ENCODE peak calls at places on chromosome 12, in seven cellular contexts. One of them, this sample, is unnamed.

GRCh38 chr12:56431288-56431687 is 17.9 kb downstream of the TIMELESS start:
- DNase-seq in RWPE1: no peak
- DNase-seq in epithelial cell of esophagus: no peak
- DNase-seq in IMR-90: no peak
- DNase-seq in lower leg skin: no peak
- DNase-seq in GM10248: no peak
- DNase-seq in AG09319: no peak
- DNase-seq in this sample: no peak

GRCh38 chr12:5034605-5035004 is 9.1 kb upstream of the KCNA5 start:
- DNase-seq in GM10248: no peak
- DNase-seq in AG09319: no peak
- DNase-seq in IMR-90: no peak
- DNase-seq in RWPE1: no peak
- DNase-seq in lower leg skin: no peak
- DNase-seq in epithelial cell of esophagus: no peak
- DNase-seq in this sample: no peak

GRCh38 chr12:76450690-76451089 is 102.5 kb upstream of the BBS10 start:
- DNase-seq in IMR-90: peak
- DNase-seq in GM10248: no peak
- DNase-seq in lower leg skin: no peak
- DNase-seq in AG09319: no peak
- DNase-seq in RWPE1: peak
- DNase-seq in epithelial cell of esophagus: peak
- DNase-seq in this sample: no peak

GRCh38 chr12:121282072-121282742 is 14.3 kb downstream of the CAMKK2 start:
- DNase-seq in RWPE1: no peak
- DNase-seq in AG09319: no peak
- DNase-seq in IMR-90: no peak
- DNase-seq in lower leg skin: no peak
- DNase-seq in epithelial cell of esophagus: no peak
- DNase-seq in GM10248: no peak
- DNase-seq in this sample: no peak

GRCh38 chr12:118125743-118126118 is 10.2 kb upstream of the PEBP1 start:
- DNase-seq in GM10248: no peak
- DNase-seq in lower leg skin: no peak
- DNase-seq in AG09319: no peak
- DNase-seq in IMR-90: no peak
- DNase-seq in epithelial cell of esophagus: no peak
- DNase-seq in RWPE1: no peak
- DNase-seq in this sample: no peak

GRCh38 chr12:29754235-29755189 is 29.2 kb downstream of the TMTC1 start:
- DNase-seq in epithelial cell of esophagus: no peak
- DNase-seq in IMR-90: no peak
- DNase-seq in lower leg skin: no peak
- DNase-seq in RWPE1: no peak
- DNase-seq in GM10248: no peak
- DNase-seq in AG09319: no peak
- DNase-seq in this sample: no peak

GRCh38 chr12:6253278-6253677 is 53.1 kb downstream of the CD9 start:
- DNase-seq in RWPE1: no peak
- DNase-seq in GM10248: no peak
- DNase-seq in IMR-90: no peak
- DNase-seq in AG09319: no peak
- DNase-seq in epithelial cell of esophagus: no peak
- DNase-seq in lower leg skin: no peak
- DNase-seq in this sample: no peak

GRCh38 chr12:50647479-50647878 is 116.4 kb upstream of the ATF1 start:
- DNase-seq in lower leg skin: no peak
- DNase-seq in GM10248: no peak
- DNase-seq in RWPE1: peak
- DNase-seq in AG09319: no peak
- DNase-seq in epithelial cell of esophagus: peak
- DNase-seq in IMR-90: peak
- DNase-seq in this sample: no peak

GRCh38 chr12:93325855-93326254 is 51.9 kb upstream of the NUDT4 start:
- DNase-seq in IMR-90: peak
- DNase-seq in epithelial cell of esophagus: peak
- DNase-seq in GM10248: no peak
- DNase-seq in RWPE1: peak
- DNase-seq in lower leg skin: no peak
- DNase-seq in AG09319: no peak
- DNase-seq in this sample: no peak

GRCh38 chr12:130446846-130447654 is 109.4 kb downstream of the PIWIL1 start:
- DNase-seq in epithelial cell of esophagus: no peak
- DNase-seq in AG09319: no peak
- DNase-seq in IMR-90: no peak
- DNase-seq in lower leg skin: no peak
- DNase-seq in GM10248: no peak
- DNase-seq in RWPE1: no peak
- DNase-seq in this sample: no peak

GRCh38 chr12:63103489-63104131 is 47.4 kb downstream of the AVPR1A start:
- DNase-seq in AG09319: no peak
- DNase-seq in IMR-90: peak
- DNase-seq in lower leg skin: no peak
- DNase-seq in RWPE1: peak
- DNase-seq in epithelial cell of esophagus: peak
- DNase-seq in GM10248: peak
- DNase-seq in this sample: no peak

GRCh38 chr12:88600272-88600671 is 20.0 kb upstream of the KITLG start:
- DNase-seq in IMR-90: peak
- DNase-seq in AG09319: peak
- DNase-seq in lower leg skin: no peak
- DNase-seq in RWPE1: peak
- DNase-seq in GM10248: no peak
- DNase-seq in epithelial cell of esophagus: peak
- DNase-seq in this sample: no peak

GRCh38 chr12:102298022-102298421 is 100.4 kb upstream of the PMCH start:
- DNase-seq in AG09319: peak
- DNase-seq in RWPE1: peak
- DNase-seq in epithelial cell of esophagus: peak
- DNase-seq in GM10248: no peak
- DNase-seq in IMR-90: peak
- DNase-seq in lower leg skin: no peak
- DNase-seq in this sample: no peak

GRCh38 chr12:94266390-94266789 is 118.0 kb downstream of the PLXNC1 start:
- DNase-seq in epithelial cell of esophagus: no peak
- DNase-seq in lower leg skin: no peak
- DNase-seq in RWPE1: no peak
- DNase-seq in IMR-90: no peak
- DNase-seq in AG09319: no peak
- DNase-seq in GM10248: no peak
- DNase-seq in this sample: no peak

GRCh38 chr12:12890815-12891645 is at the start of gene GPRC5A:
- DNase-seq in epithelial cell of esophagus: peak
- DNase-seq in GM10248: peak
- DNase-seq in AG09319: peak
- DNase-seq in IMR-90: peak
- DNase-seq in RWPE1: peak
- DNase-seq in lower leg skin: peak
- DNase-seq in this sample: peak
- TF ChIP-seq CTCF in epithelial cell of esophagus: peak
- TF ChIP-seq CTCF in GM10248: peak
- TF ChIP-seq CTCF in AG09319: peak
- TF ChIP-seq CTCF in IMR-90: peak
- TF ChIP-seq CTCF in RWPE1: peak
- TF ChIP-seq CTCF in lower leg skin: no peak
- TF ChIP-seq CTCF in this sample: no peak

GRCh38 chr12:16189849-16190248 is 87.6 kb downstream of the SLC15A5 start:
- DNase-seq in epithelial cell of esophagus: peak
- DNase-seq in GM10248: no peak
- DNase-seq in AG09319: peak
- DNase-seq in lower leg skin: no peak
- DNase-seq in RWPE1: no peak
- DNase-seq in IMR-90: peak
- DNase-seq in this sample: no peak
- TF ChIP-seq CTCF in epithelial cell of esophagus: peak
- TF ChIP-seq CTCF in GM10248: no peak
- TF ChIP-seq CTCF in AG09319: peak
- TF ChIP-seq CTCF in lower leg skin: no peak
- TF ChIP-seq CTCF in RWPE1: peak
- TF ChIP-seq CTCF in IMR-90: peak
- TF ChIP-seq CTCF in this sample: no peak

DNA sequence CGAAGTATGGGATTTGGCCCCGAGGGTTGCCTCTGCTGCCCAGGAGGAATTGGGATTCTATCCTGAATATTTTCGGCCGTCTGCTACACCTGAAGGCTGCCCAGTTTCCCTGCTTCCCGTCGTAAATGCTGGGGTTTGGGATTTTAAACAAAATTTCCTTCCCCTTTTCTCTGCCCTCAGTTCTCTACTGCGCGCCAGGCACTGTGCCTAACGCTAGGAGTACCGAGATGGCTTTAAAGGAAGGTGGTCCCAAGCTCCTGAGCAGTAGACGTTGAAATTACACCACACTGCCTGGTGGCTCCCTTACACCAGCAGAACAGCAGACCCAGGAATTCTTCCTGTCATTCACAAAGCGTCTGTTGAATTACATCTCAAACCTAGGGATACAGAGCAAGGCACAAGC is 566 bp upstream of the PRDM4 start:
- DNase-seq in GM10248: no peak
- DNase-seq in RWPE1: no peak
- DNase-seq in IMR-90: no peak
- DNase-seq in epithelial cell of esophagus: no peak
- DNase-seq in AG09319: no peak
- DNase-seq in lower leg skin: no peak
- DNase-seq in this sample: no peak
- TF ChIP-seq CTCF in GM10248: no peak
- TF ChIP-seq CTCF in RWPE1: no peak
- TF ChIP-seq CTCF in IMR-90: no peak
- TF ChIP-seq CTCF in epithelial cell of esophagus: no peak
- TF ChIP-seq CTCF in AG09319: no peak
- TF ChIP-seq CTCF in lower leg skin: no peak
- TF ChIP-seq CTCF in this sample: no peak

DNA sequence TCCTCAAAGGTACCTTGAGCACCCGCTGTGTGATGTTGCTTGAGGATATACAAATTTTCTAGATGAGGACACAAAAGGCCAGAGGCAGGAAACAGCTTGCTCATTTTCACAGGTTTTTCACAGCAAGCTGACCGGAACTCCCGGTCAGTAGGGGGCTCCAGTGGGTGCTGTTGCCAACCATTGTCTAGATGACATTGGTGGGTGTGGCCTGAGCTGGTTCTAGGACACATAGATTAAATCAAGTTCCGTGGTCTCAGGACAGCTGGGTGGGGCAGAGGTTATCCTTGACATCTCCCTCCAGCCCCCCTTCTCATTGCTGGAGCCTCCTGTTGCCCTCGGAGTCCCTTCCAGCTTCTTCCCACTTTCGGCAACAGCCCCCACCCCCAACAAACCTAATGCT is 153.6 kb upstream of the FKBP4 start:
- DNase-seq in IMR-90: peak
- DNase-seq in AG09319: no peak
- DNase-seq in GM10248: no peak
- DNase-seq in epithelial cell of esophagus: no peak
- DNase-seq in lower leg skin: no peak
- DNase-seq in RWPE1: no peak
- DNase-seq in this sample: peak
- TF ChIP-seq CTCF in IMR-90: peak
- TF ChIP-seq CTCF in AG09319: peak
- TF ChIP-seq CTCF in GM10248: no peak
- TF ChIP-seq CTCF in epithelial cell of esophagus: no peak
- TF ChIP-seq CTCF in lower leg skin: no peak
- TF ChIP-seq CTCF in RWPE1: no peak
- TF ChIP-seq CTCF in this sample: peak

GRCh38 chr12:131942671-131943070 is 7.1 kb upstream of the EP400 start:
- DNase-seq in epithelial cell of esophagus: no peak
- DNase-seq in lower leg skin: peak
- DNase-seq in IMR-90: no peak
- DNase-seq in AG09319: no peak
- DNase-seq in GM10248: no peak
- DNase-seq in RWPE1: no peak
- DNase-seq in this sample: no peak
- TF ChIP-seq CTCF in epithelial cell of esophagus: no peak
- TF ChIP-seq CTCF in lower leg skin: no peak
- TF ChIP-seq CTCF in IMR-90: no peak
- TF ChIP-seq CTCF in AG09319: no peak
- TF ChIP-seq CTCF in GM10248: no peak
- TF ChIP-seq CTCF in RWPE1: no peak
- TF ChIP-seq CTCF in this sample: no peak

DNA sequence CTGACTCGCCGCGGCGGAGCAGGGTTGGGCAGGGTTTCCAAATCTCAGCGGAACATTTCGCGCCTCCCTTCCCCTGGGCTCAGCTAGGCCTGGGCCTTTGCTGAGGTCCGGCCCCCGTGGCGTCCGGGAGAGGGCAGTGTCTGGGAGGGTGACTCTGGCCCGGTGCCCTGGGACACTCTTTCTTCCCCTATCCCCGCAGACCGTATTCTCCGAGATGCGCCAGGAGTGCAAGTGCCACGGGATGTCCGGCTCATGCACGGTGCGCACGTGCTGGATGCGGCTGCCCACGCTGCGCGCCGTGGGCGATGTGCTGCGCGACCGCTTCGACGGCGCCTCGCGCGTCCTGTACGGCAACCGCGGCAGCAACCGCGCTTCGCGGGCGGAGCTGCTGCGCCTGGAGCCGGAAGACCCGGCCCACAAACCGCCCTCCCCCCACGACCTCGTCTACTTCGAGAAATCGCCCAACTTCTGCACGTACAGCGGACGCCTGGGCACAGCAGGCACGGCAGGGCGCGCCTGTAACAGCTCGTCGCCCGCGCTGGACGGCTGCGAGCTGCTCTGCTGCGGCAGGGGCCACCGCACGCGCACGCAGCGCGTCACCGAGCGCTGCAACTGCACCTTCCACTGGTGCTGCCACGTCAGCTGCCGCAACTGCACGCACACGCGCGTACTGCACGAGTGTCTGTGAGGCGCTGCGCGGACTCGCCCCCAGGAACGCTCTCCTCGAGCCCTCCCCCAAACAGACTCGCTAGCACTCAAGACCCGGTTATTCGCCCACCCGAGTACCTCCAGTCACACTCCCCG is 3.0 kb downstream of the WNT1 start:
- DNase-seq in AG09319: no peak
- DNase-seq in RWPE1: no peak
- DNase-seq in epithelial cell of esophagus: no peak
- DNase-seq in IMR-90: peak
- DNase-seq in lower leg skin: no peak
- DNase-seq in GM10248: peak
- DNase-seq in this sample: peak
- TF ChIP-seq CTCF in AG09319: no peak
- TF ChIP-seq CTCF in RWPE1: peak
- TF ChIP-seq CTCF in epithelial cell of esophagus: no peak
- TF ChIP-seq CTCF in IMR-90: no peak
- TF ChIP-seq CTCF in lower leg skin: no peak
- TF ChIP-seq CTCF in GM10248: peak
- TF ChIP-seq CTCF in this sample: no peak

This sample was measured in glutamatergic neuron.